ENCODE peak calls at places on chromosomes 16 and 17, in five cellular contexts. M, F, X, P and U are unnamed samples.
A peak's percentile ranks its signal among the peaks of the same experiment; 100 is the strongest.

GRCh38 chr17:61157246-61157887 is 242.3 kb upstream of the TBX2 start:
- DNase-seq in M (peak; percentile 62), X (peak; percentile 22), F (peak; percentile 54), P (no peak), U (peak; percentile 74)

GRCh38 chr16:67311607-67312449 is 14.7 kb downstream of the KCTD19 start:
- DNase-seq in P (no peak), X (peak; percentile 100), F (peak; percentile 74), M (peak; percentile 99), U (peak; percentile 100)

GRCh38 chr16:84013787-84014569 is 28.6 kb downstream of the SLC38A8 start:
- DNase-seq in P (no peak), X (no peak), M (peak; percentile 54), F (peak; percentile 78), U (peak; percentile 37)

GRCh38 chr17:8304181-8304910 is 5.7 kb upstream of the ARHGEF15 start:
- DNase-seq in M (no peak), X (no peak), P (no peak), F (no peak), U (peak; percentile 9)

GRCh38 chr17:20080513-20080912 is 71.4 kb downstream of the SPECC1 start:
- DNase-seq in M (no peak), F (no peak), X (no peak), P (no peak), U (no peak)

GRCh38 chr16:87044031-87044380 is 273.2 kb downstream of the C16orf95 start:
- DNase-seq in X (no peak), P (no peak), F (no peak), M (no peak), U (no peak)

GRCh38 chr17:52105601-52106000 is 52.9 kb downstream of the CA10 start:
- DNase-seq in P (no peak), F (no peak), X (no peak), M (no peak), U (no peak)

GRCh38 chr16:87216824-87217205 is 100.4 kb downstream of the C16orf95 start:
- DNase-seq in P (no peak), M (no peak), F (no peak), X (peak; percentile 40), U (no peak)

DNA sequence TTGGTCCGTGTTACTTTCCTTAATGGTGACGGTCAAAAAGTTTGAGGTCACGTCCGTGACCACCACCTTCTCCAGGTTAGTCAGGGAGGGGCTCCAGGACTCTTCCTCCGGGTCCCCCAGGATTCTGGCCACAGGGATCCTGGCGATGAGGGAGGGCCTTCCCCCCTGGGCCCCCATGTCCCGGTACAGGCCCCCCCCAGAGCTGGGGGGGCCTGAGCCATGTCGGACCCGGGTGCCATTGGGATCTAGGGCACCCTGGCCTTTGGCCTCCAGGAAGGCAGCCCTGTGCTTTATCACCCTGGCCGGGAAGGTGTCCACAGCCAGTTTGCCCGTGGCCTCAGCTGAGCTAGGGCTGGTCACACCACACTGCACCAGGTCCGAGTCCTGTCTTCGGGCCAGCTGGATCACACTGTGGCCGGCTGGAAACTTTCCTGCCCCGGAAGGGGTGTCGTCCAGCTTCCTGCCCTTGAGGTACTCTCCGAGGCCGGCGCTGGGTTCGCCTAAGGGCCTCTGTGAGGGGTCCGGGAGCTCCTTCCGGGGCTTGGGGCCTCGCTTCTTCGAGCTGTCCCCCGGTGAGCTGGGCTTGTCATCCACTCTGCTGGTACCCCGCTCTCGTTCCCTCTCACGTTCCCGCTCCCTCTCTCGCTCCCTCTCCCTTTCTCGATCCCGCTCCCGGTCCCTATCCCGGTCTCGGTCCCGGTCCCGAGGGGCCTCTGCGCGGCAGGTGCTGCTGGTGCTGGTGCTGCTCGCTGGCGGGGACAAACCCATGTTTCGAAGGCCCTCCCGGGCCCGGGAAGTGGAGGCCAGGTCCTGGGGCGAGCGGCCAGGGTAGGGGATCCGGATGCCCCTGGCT is 2.0 kb downstream of the CBX8 start:
- DNase-seq in X (no peak), P (no peak), M (no peak), F (no peak), U (no peak)
- H3K4me3 ChIP-seq in X (no peak overlapping the region), P (no peak overlapping the region), M (no peak overlapping the region), F (no peak overlapping the region), U (no peak overlapping the region)

DNA sequence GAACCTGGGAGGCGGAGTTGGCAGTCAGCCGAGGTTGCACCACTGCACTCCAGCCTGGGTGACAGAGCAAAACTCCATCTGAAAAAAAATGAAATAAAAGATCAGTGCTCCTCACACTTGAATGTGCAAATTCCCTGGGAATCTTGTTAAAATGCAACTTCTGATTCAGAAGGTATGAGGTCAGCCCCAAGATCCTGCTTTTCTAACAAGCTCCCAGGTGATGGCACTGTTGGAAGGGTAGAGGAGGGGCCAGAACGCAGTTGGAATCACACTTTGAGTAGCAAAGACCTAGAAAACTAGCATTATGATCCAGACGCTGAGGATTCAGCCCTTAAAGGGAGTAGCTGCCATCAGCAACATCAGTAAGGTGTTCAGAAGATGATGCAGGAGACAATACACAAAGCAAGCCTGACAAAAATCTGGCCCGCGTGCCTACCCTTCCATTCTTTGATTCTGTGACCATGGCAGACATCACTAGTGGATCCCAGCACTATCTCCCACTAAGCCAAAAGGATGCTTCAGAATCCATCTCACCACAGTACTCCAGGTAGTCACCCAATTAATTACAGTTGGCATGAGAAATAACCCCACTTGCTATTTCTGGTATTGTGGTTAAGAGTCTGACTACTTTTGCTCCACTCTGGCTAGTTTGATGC is 33.1 kb upstream of the MEIOC start:
- DNase-seq in F (no peak), X (no peak), P (no peak), M (peak; percentile 34), U (no peak)
- TF ChIP-seq CTCF in F (peak; percentile 4), X (no peak), P (no peak), M (no peak), U (no peak)

GRCh38 chr17:43372273-43372911 is 26.4 kb upstream of the ARL4D start:
- DNase-seq in F (peak; percentile 72), X (no peak), P (no peak), M (no peak), U (no peak)
- H3K4me3 ChIP-seq in F (no peak overlapping the region), X (no peak overlapping the region), P (no peak overlapping the region), M (no peak overlapping the region), U (no peak overlapping the region)

GRCh38 chr16:14186007-14186953 is 115.2 kb downstream of the MRTFB start:
- DNase-seq in M (peak; percentile 76), X (peak; percentile 80), P (no peak), F (peak; percentile 50), U (peak; percentile 87)
- TF ChIP-seq CTCF in M (peak; percentile 63), X (peak; percentile 75), P (peak; percentile 46), F (peak; percentile 38), U (peak; percentile 65)

GRCh38 chr17:80455328-80455710 is 21.1 kb downstream of the NPTX1 start:
- DNase-seq in X (no peak), F (peak; percentile 76), M (no peak), P (no peak), U (no peak)

GRCh38 chr17:80457236-80457856 is 19.1 kb downstream of the NPTX1 start:
- DNase-seq in P (no peak), X (no peak), M (no peak), F (no peak), U (no peak)

GRCh38 chr17:80455784-80456183 is 20.6 kb downstream of the NPTX1 start:
- DNase-seq in P (no peak), X (no peak), M (no peak), F (no peak), U (no peak)

GRCh38 chr17:80458016-80458415 is 18.4 kb downstream of the NPTX1 start:
- DNase-seq in P (no peak), F (no peak), M (no peak), X (no peak), U (no peak)

DNA sequence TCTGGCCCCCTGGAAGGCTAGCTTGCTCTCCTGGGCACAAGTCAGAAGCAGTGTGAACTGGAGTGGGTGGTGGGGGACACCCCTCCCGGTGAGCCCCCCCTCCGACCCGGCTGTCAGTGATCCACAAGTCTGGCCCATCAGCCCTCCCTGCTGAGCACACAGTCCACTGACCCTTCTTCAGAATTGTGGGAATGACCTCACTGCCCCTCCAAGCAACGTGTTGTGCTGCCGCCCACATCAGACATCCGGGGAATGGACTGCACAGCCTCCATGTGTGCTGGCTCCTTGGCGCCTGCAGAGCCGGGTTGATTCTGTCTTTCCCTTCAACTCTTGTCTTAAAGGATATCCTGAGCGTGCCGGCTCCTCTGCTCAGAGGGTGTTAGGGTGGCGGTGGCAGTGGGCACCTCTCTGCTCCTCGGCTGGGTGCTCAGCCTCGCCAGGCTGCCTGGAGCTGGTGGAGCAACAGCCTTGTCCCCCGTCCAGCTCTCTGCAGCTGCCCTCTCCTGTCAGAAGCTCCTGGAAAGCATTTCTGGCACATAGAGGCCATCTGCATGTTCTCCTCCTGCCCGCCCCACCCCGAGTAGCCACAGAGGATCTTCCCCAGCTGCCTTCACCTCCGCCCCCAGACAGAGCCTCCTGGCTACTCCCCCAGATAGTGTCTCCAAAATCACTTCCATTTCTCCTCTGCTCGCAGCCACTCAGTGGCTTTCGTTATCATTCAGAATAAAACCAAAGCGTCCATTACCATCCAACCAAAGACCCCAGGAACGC is 19.8 kb downstream of the NPTX1 start:
- DNase-seq in M (no peak), P (no peak), X (peak; percentile 24), F (no peak), U (no peak)
- H3K4me3 ChIP-seq in M (no peak overlapping the region), P (peak overlapping the region; percentile 22), X (no peak overlapping the region), F (no peak overlapping the region), U (no peak overlapping the region)

GRCh38 chr17:66776999-66777688 is 57.8 kb upstream of the CACNG5 start:
- DNase-seq in F (no peak), M (no peak), X (no peak), P (no peak), U (no peak)
- TF ChIP-seq CTCF in F (no peak), M (no peak), X (no peak), P (no peak), U (no peak)

DNA sequence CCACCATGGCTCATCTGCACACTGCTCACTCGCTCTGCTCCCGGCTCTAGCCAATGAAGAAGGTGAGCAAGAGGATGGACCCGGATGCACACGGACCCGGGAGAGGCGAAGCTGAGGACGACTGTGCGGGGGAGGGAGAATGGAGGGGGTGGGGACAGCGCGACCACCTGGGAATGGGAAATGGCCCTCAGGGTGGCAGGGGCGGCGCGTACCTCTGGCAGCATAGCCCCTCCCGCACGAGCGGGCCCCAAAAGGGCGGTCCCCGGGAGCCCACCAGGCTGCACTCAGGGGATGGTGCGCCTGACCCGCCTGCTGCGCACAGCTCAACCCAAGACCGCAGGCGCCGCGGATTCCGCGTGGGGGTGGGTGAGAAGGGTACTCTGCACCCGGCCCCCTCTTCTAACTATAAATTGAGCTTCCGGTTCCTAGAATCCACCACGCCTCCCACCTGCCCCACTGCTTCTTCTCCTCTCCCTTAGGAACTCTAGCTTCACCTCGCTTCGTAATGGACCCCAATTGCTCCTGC is 6.1 kb downstream of the MT1H start:
- DNase-seq in M (no peak), P (no peak), F (no peak), X (no peak), U (no peak)
- H3K4me3 ChIP-seq in M (no peak overlapping the region), P (peak overlapping the region; percentile 30), F (no peak overlapping the region), X (no peak overlapping the region), U (no peak overlapping the region)

GRCh38 chr16:55039511-55039910 is 108.8 kb downstream of the IRX5 start:
- DNase-seq in X (no peak), P (no peak), M (no peak), F (no peak), U (no peak)
- TF ChIP-seq CTCF in X (no peak), P (no peak), M (no peak), F (no peak), U (no peak)

GRCh38 chr16:86031141-86031678 is 132.2 kb downstream of the IRF8 start:
- DNase-seq in X (no peak), P (no peak), F (no peak), M (no peak), U (no peak)

GRCh38 chr16:86033971-86034370 is 135.0 kb downstream of the IRF8 start:
- DNase-seq in X (no peak), M (no peak), F (no peak), P (no peak), U (no peak)

GRCh38 chr16:86035906-86036305 is 136.9 kb downstream of the IRF8 start:
- DNase-seq in P (no peak), X (no peak), M (no peak), F (no peak), U (no peak)

GRCh38 chr16:86034421-86034919 is 135.5 kb downstream of the IRF8 start:
- DNase-seq in X (no peak), F (no peak), M (no peak), P (no peak), U (no peak)

GRCh38 chr16:86033016-86033474 is 134.1 kb downstream of the IRF8 start:
- DNase-seq in P (no peak), F (no peak), M (no peak), X (no peak), U (no peak)
- H3K4me3 ChIP-seq in P (no peak overlapping the region), F (no peak overlapping the region), M (no peak overlapping the region), X (no peak overlapping the region), U (no peak overlapping the region)